ENCODE peak calls at places on chromosomes 2 and 18, in ten cellular contexts. I, B, N, P, F, H, S, W, X and Y are unnamed samples.

GRCh38 chr18:73597832-73598615 is 549.6 kb downstream of the FBXO15 start:
- DNase-seq in I (no peak), B (no peak), N (no peak), P (no peak), F (no peak), H (no peak), S (no peak), W (no peak), X (no peak), Y (no peak)

GRCh38 chr2:178700922-178701342 is 106.3 kb downstream of the TTN start:
- DNase-seq in I (no peak), B (peak), N (no peak), P (no peak), F (no peak), H (no peak), S (no peak), W (peak), X (no peak), Y (peak)

GRCh38 chr2:5697554-5697953 is 5.4 kb downstream of the SOX11 start:
- DNase-seq in I (no peak), B (no peak), N (no peak), P (no peak), F (no peak), H (no peak), S (no peak), W (no peak), X (no peak), Y (no peak)

GRCh38 chr2:767440-767839 is 90.2 kb upstream of the TMEM18 start:
- DNase-seq in I (no peak), B (no peak), N (no peak), P (no peak), F (no peak), H (no peak), S (no peak), W (no peak), X (peak), Y (no peak)

GRCh38 chr2:147525724-147526489 is 318.9 kb upstream of the ACVR2A start:
- DNase-seq in I (no peak), B (peak), N (no peak), P (peak), F (no peak), H (no peak), S (no peak), W (no peak), X (no peak), Y (no peak)

GRCh38 chr2:239792649-239793010 is 232.5 kb downstream of the NDUFA10 start:
- DNase-seq in I (no peak), B (no peak), N (no peak), P (no peak), F (no peak), H (no peak), S (no peak), W (no peak), X (no peak), Y (no peak)

GRCh38 chr2:2809771-2810170 is 478.7 kb upstream of the MYT1L start:
- DNase-seq in I (no peak), B (no peak), N (no peak), P (no peak), F (no peak), H (no peak), S (no peak), W (no peak), X (no peak), Y (no peak)

GRCh38 chr2:200159366-200159720 is 147.2 kb upstream of the SPATS2L start:
- DNase-seq in I (no peak), B (peak), N (no peak), P (no peak), F (no peak), H (no peak), S (no peak), W (no peak), X (no peak), Y (no peak)

GRCh38 chr2:45712538-45712937 is 61.1 kb downstream of the PRKCE start:
- DNase-seq in I (no peak), B (no peak), N (no peak), P (no peak), F (no peak), H (no peak), S (no peak), W (no peak), X (no peak), Y (no peak)

GRCh38 chr2:47783491-47784330 is 766 bp downstream of the MSH6 start:
- DNase-seq in I (peak), B (peak), N (peak), P (peak), F (peak), H (peak), S (peak), W (peak), X (peak), Y (peak)

GRCh38 chr2:69222984-69223658 is 163.9 kb downstream of the GFPT1 start:
- DNase-seq in I (no peak), B (peak), N (no peak), P (peak), F (no peak), H (no peak), S (no peak), W (no peak), X (no peak), Y (peak)

GRCh38 chr18:77560334-77560970 is 310.8 kb downstream of the GALR1 start:
- DNase-seq in I (no peak), B (no peak), N (no peak), P (no peak), F (no peak), H (no peak), S (no peak), W (no peak), X (no peak), Y (no peak)

GRCh38 chr2:127407091-127407490 is 11.1 kb upstream of the PROC start:
- DNase-seq in I (no peak), B (no peak), N (no peak), P (no peak), F (no peak), H (no peak), S (no peak), W (no peak), X (no peak), Y (no peak)